ENCODE peak calls at places on chromosomes 3 and 15, in four cellular contexts. I, Z, Y and Q are unnamed samples.

GRCh38 chr15:95826388-95826781 is 504.1 kb upstream of the NR2F2 start:
- DNase-seq in I (no peak), Z (no peak), Y (no peak), Q (no peak)

GRCh38 chr15:41772720-41773331 is 1.5 kb upstream of the MAPKBP1 start:
- DNase-seq in I (peak), Z (peak), Y (peak), Q (peak)

GRCh38 chr15:28919201-28919627 is 33.4 kb downstream of the APBA2 start:
- DNase-seq in I (no peak), Z (no peak), Y (no peak), Q (no peak)

GRCh38 chr3:77807312-77807711 is 767.4 kb downstream of the ROBO2 start:
- DNase-seq in I (no peak), Z (no peak), Y (no peak), Q (no peak)

GRCh38 chr3:106473576-106474506 is 605.0 kb upstream of the CBLB start:
- DNase-seq in I (no peak), Z (no peak), Y (no peak), Q (no peak)

GRCh38 chr3:9951126-9951525 is 1.1 kb downstream of the PRRT3 start:
- DNase-seq in I (no peak), Z (no peak), Y (no peak), Q (no peak)

GRCh38 chr3:111853071-111853470 is 6.0 kb upstream of the PHLDB2 start:
- DNase-seq in I (no peak), Z (no peak), Y (no peak), Q (no peak)

GRCh38 chr15:83014205-83014653 is 2.8 kb upstream of the C15orf40 start:
- DNase-seq in I (no peak), Z (no peak), Y (no peak), Q (no peak)

GRCh38 chr3:127426444-127427168 is 138.8 kb upstream of the PRR20G start:
- DNase-seq in I (peak), Z (no peak), Y (peak), Q (no peak)

GRCh38 chr3:164984947-164985346 is 93.3 kb downstream of the SI start:
- DNase-seq in I (no peak), Z (no peak), Y (no peak), Q (no peak)

GRCh38 chr3:179375091-179375999 is 27.8 kb downstream of the MFN1 start:
- DNase-seq in I (no peak), Z (no peak), Y (no peak), Q (no peak)

GRCh38 chr3:10194328-10195071 is 29.8 kb downstream of the IRAK2 start:
- DNase-seq in I (no peak), Z (peak), Y (no peak), Q (no peak)

GRCh38 chr3:74353039-74353438 is 261.4 kb downstream of the CNTN3 start:
- DNase-seq in I (no peak), Z (no peak), Y (no peak), Q (no peak)

GRCh38 chr15:78259232-78259631 is 5.1 kb upstream of the DNAJA4 start:
- DNase-seq in I (no peak), Z (no peak), Y (no peak), Q (no peak)

GRCh38 chr3:127195417-127195816 is 2.5 kb downstream of the PRR23E start:
- DNase-seq in I (no peak), Z (no peak), Y (no peak), Q (no peak)

GRCh38 chr3:196184881-196185280 is 26.3 kb downstream of the ZDHHC19 start:
- DNase-seq in I (no peak), Z (no peak), Y (no peak), Q (no peak)

GRCh38 chr15:50939911-50940310 is 31.4 kb downstream of the AP4E1 start:
- DNase-seq in I (no peak), Z (no peak), Y (no peak), Q (no peak)

GRCh38 chr3:100535610-100535943 is 43.2 kb downstream of the TMEM45A start:
- DNase-seq in I (no peak), Z (no peak), Y (no peak), Q (no peak)

GRCh38 chr3:156643729-156644389 is 30.5 kb upstream of the TIPARP start:
- DNase-seq in I (no peak), Z (no peak), Y (no peak), Q (no peak)

GRCh38 chr3:128144512-128144911 is 8.8 kb upstream of the EEFSEC start:
- DNase-seq in I (no peak), Z (no peak), Y (no peak), Q (no peak)

GRCh38 chr15:42456971-42457370 is 34.0 kb downstream of the ZNF106 start:
- DNase-seq in I (no peak), Z (no peak), Y (no peak), Q (no peak)

GRCh38 chr3:111595239-111595638 is at the start of gene ZBED2:
- DNase-seq in I (no peak), Z (no peak), Y (no peak), Q (no peak)

GRCh38 chr3:146547235-146547835 is 2.9 kb upstream of the PLSCR1 start:
- DNase-seq in I (no peak), Z (no peak), Y (no peak), Q (no peak)

GRCh38 chr3:29447946-29448632 is 167.2 kb downstream of the RBMS3 start:
- DNase-seq in I (no peak), Z (no peak), Y (no peak), Q (no peak)

GRCh38 chr3:32374788-32375595 is 16.7 kb upstream of the CMTM7 start:
- DNase-seq in I (no peak), Z (peak), Y (peak), Q (no peak)

GRCh38 chr15:65979316-65979715 is 110.0 kb downstream of the RAB11A start:
- DNase-seq in I (no peak), Z (peak), Y (no peak), Q (no peak)

GRCh38 chr3:147937341-147937740 is 528.2 kb downstream of the ZIC1 start:
- DNase-seq in I (no peak), Z (no peak), Y (no peak), Q (no peak)

DNA sequence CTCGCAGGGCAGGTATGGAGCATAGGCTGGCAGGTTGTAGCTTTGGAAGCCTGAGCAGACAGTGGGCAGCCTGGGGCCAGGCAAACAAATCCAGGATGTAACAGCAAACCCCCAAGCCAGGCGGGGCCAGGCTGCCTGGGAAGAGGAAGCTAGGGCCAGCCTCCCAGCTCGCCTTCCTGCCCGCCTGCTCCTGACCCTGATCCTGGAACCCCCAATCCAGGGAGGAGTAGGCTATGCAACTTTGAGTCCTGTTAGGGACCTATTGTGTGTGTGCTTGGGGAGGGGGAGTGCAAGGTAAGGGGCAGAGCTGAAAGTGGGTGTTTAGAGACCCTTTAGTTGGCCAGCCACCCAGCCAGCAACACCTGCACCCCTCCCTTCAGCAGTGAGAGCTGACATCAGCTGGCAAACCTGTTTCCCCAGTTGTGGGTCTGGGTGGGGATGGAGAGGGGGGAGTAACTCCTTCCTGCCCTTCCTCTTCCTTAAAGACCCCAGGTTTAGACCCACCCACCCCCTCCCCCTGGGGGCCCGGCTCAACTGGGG is 2.5 kb downstream of the NBEAL2 start:
- DNase-seq in I (no peak), Z (no peak), Y (no peak), Q (no peak)
- TF ChIP-seq POLR2A in I (no peak), Z (no peak), Y (no peak), Q (no peak)

DNA sequence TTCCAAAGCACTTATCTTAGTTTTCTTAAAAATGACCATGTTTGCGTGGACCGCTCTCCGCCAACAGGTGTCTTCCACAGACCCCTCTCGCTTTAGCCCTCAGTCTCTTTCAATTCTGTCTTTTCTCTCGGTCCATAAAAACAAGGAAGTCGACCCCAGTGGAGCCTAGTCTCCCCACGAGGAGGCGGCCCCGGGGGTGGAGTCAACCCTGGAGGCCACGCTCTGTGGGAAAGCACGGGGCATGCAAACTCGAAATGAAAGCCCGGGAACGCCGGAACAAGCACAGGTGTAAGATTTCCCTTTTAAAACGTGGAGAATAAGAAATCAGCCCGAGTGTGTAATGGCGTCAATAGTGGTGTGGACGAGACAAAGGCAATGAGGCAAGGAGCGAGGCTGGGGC is 49.1 kb downstream of the EBLN2 start:
- DNase-seq in I (no peak), Z (no peak), Y (no peak), Q (no peak)
- TF ChIP-seq POLR2A in I (no peak), Z (no peak), Y (no peak), Q (no peak)

DNA sequence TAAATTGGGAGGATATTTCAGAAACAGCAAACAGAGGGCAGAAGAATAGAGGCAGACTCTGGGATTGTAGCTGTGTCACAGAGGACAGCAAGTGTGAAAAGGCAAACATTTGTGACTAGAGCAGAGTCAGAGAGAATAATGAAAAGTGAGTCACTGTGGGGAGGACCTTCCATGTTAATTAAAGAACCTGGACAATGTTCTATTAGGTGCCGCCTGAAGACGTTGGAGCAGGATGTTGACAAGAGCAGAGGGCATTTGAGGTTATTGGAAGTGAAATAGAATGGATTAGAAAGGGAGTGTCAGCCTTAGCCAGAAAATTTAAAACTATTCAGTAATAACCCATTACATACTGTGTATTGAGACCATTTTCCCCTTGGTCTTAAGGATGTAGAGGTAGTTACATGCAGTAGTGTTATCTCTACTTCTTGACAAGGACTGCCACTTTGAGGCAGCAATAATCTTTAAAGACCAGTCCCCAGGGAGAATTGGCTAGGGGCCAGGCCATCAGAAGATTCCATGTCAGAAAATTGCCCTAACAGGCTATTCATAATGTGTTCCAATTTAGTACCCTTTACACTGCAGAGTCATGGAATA is 5.8 kb downstream of the ACKR2 start:
- DNase-seq in I (no peak), Z (no peak), Y (no peak), Q (no peak)
- TF ChIP-seq POLR2A in I (no peak), Z (no peak), Y (no peak), Q (no peak)

DNA sequence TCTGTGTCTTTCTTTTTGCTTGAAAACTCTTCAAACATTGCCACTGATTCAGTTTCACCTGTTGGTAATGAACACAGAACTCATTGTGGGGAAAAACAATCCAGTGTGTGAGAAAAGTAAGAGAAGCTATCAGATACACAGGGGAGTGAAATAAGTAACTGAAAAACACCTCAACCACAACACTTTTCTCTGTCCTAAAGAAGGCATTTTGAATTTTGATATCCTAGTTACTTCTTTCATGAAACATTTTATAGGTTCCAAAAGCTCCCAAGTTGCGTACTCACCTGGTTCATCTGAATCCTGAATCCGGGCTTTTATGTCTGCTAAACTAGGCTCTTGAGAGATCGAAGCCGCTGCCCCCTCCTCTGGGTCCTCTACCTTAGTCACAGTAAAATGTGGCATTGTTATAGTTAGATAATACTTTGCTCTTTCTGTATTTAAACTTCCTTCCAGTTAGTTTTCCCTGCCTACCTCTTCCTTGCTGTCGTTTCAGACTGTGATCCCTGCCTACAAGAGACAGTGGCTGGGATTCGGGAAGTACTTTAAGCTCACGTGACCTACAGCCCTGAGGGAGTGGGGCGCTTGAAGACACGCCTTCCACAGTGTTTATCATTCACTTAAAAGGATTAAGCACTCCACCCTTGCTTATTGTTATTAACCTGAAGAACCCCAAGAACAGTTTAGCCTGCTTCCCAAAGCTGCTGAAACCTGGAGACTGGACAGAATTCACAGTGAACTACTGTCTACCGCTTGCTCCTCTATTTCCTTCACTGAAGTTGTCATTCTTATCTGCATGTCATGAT is 19.1 kb downstream of the SLC12A6 start:
- DNase-seq in I (peak), Z (peak), Y (peak), Q (no peak)
- TF ChIP-seq POLR2A in I (peak), Z (no peak), Y (peak), Q (no peak)

DNA sequence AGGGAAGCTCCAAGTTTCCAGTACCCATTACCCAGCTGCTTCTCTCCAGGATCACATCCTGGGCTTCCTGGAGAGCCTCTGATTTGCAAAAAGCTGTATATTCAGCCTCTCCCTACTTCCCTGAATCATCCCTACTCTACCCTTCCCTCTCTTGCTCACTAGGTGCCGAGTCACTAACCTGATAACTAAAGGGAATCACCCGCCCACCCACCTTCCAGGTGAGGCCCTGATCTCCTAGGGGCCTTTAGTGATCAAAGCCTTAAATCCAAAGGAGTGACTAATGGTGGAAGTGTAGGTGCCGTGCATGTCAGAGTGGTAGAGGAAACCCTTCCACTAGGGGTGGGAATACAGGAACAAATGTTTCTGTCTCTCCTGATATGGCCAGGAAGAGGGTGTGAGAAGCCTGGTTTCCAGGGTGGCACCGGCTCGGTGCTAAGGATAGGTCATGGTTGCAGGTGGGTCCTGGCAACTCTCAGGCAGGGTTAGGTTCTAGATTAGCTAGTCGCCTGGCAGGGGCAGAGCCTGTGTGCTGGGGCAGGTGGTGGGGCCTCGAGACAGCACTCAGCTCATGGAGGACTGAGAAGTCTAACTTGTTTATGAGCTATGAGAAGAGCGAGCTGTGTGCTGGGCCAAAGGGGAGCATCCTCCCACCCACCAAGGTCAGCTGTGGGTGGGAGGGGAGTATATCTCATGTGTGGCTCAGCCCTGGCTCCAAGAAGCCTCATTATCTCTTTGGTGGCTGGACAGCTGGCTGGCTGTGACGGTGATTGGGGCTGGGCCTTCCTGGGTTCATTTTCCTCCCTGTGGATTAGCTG is 10.1 kb downstream of the SEMA7A start:
- DNase-seq in I (no peak), Z (no peak), Y (no peak), Q (no peak)
- TF ChIP-seq POLR2A in I (no peak), Z (no peak), Y (no peak), Q (no peak)

GRCh38 chr3:150410311-150411105 is 2.4 kb downstream of the TSC22D2 start:
- DNase-seq in I (peak), Z (peak), Y (peak), Q (peak)

GRCh38 chr3:150407818-150408231 is 273 bp upstream of the TSC22D2 start:
- DNase-seq in I (peak), Z (peak), Y (peak), Q (no peak)

GRCh38 chr3:150409527-150410310 is 1.6 kb downstream of the TSC22D2 start:
- DNase-seq in I (peak), Z (peak), Y (peak), Q (peak)

GRCh38 chr3:150408232-150409124 is at the start of gene TSC22D2:
- DNase-seq in I (peak), Z (peak), Y (peak), Q (peak)

GRCh38 chr3:150409125-150409526 is 1.0 kb downstream of the TSC22D2 start:
- DNase-seq in I (no peak), Z (no peak), Y (no peak), Q (no peak)
- TF ChIP-seq POLR2A in I (no peak), Z (no peak), Y (no peak), Q (no peak)

DNA sequence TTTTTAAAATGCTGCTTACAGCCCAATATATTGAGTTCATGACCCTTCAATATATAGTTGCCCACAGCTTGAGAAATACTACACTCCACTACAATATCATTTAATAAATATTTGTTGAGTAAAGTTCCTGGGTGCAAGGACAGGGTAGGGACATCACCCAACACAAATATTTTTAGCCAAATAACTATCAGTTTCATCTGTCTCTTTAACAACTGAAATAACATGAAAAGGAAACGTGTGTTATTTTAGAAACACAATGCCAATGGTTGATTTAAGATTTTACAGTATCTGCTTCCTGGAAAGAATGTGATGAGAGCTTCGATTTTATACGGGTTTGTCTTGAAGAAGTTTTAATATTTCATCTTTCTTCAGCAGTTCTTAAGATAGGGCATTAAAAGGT is 67.7 kb upstream of the CDV3 start:
- DNase-seq in I (no peak), Z (no peak), Y (no peak), Q (no peak)
- TF ChIP-seq POLR2A in I (no peak), Z (no peak), Y (no peak), Q (no peak)

GRCh38 chr3:150469031-150469930 is 61.2 kb downstream of the TSC22D2 start:
- DNase-seq in I (no peak), Z (no peak), Y (peak), Q (no peak)
- TF ChIP-seq POLR2A in I (no peak), Z (no peak), Y (no peak), Q (no peak)

GRCh38 chr3:183099026-183099837 is at the start of gene MCCC1:
- DNase-seq in I (peak), Z (peak), Y (peak), Q (peak)
- TF ChIP-seq POLR2A in I (peak), Z (no peak), Y (peak), Q (peak)